ENCODE peak calls at places on chromosomes 12 and 14, in nine cellular contexts. J, O, B, K, Y, V, P, W and H are unnamed samples. For H3K4me1, the result is how much of the 10 kb centered on the place peaks cover.

GRCh38 chr14:69231486-69231885 is 28.5 kb upstream of the GALNT16 start:
- DNase-seq in B (no peak), P (no peak), Y (no peak), V (no peak), J (no peak), O (no peak), W (no peak), K (no peak), H (no peak)

GRCh38 chr12:50003595-50003994 is 21.7 kb downstream of the RACGAP1 start:
- DNase-seq in W (no peak), O (no peak), V (no peak), P (no peak), Y (no peak), J (no peak), B (no peak), K (no peak), H (no peak)

GRCh38 chr12:57580466-57580795 is 10.6 kb upstream of the PIP4K2C start:
- DNase-seq in Y (no peak), J (no peak), W (no peak), O (no peak), B (no peak), K (no peak), V (no peak), P (no peak), H (no peak)

GRCh38 chr12:116495260-116495659 is 63.9 kb upstream of the MAP1LC3B2 start:
- DNase-seq in V (peak), B (no peak), Y (no peak), J (no peak), O (no peak), K (no peak), W (no peak), P (peak), H (no peak)

GRCh38 chr14:32813401-32813800 is 125.3 kb upstream of the NPAS3 start:
- DNase-seq in K (no peak), W (no peak), O (no peak), P (no peak), B (no peak), J (no peak), Y (no peak), V (no peak), H (no peak)

GRCh38 chr12:124829008-124829707 is 34.5 kb downstream of the SCARB1 start:
- DNase-seq in W (peak), V (no peak), O (no peak), B (no peak), P (no peak), J (peak), K (no peak), Y (no peak), H (no peak)

GRCh38 chr12:3420693-3421092 is 70.3 kb upstream of the PRMT8 start:
- DNase-seq in V (peak), K (no peak), B (no peak), P (no peak), Y (no peak), J (no peak), W (no peak), O (no peak), H (no peak)

GRCh38 chr12:1972856-1973317 is 31.4 kb downstream of the DCP1B start:
- DNase-seq in B (no peak), Y (no peak), J (no peak), W (peak), O (no peak), V (no peak), K (no peak), P (no peak), H (peak)

GRCh38 chr12:7190268-7191055 is 976 bp downstream of the PEX5 start:
- DNase-seq in P (peak), J (peak), V (no peak), B (no peak), W (peak), Y (peak), K (peak), O (peak), H (peak)

GRCh38 chr12:57758566-57759359 is 3.9 kb downstream of the MARCHF9 start:
- DNase-seq in J (no peak), K (no peak), V (no peak), Y (no peak), B (no peak), P (no peak), W (no peak), O (no peak), H (no peak)

GRCh38 chr12:90854136-90854689 is 100.8 kb downstream of the CCER1 start:
- DNase-seq in K (no peak), B (no peak), W (peak), V (peak), P (no peak), Y (no peak), J (no peak), O (no peak), H (no peak)

GRCh38 chr14:64000749-64001148 is 147.9 kb downstream of the SYNE2 start:
- DNase-seq in V (no peak), P (no peak), J (no peak), W (no peak), K (no peak), Y (no peak), B (no peak), O (no peak), H (no peak)

GRCh38 chr12:41254546-41254945 is 66.4 kb downstream of the PDZRN4 start:
- DNase-seq in B (no peak), W (no peak), Y (no peak), K (no peak), V (no peak), J (no peak), O (no peak), P (no peak), H (no peak)

GRCh38 chr14:35883677-35884293 is 57.6 kb downstream of the BRMS1L start:
- DNase-seq in J (no peak), O (no peak), W (peak), V (peak), P (no peak), K (no peak), B (no peak), Y (no peak), H (peak)

GRCh38 chr12:50024804-50025186 is 499 bp downstream of the RACGAP1 start:
- DNase-seq in B (no peak), P (no peak), K (no peak), V (no peak), Y (no peak), W (no peak), J (no peak), O (no peak), H (no peak)

GRCh38 chr14:21990116-21990515 is 316.5 kb upstream of the OR4E1 start:
- DNase-seq in K (no peak), Y (no peak), P (no peak), V (no peak), B (no peak), W (no peak), O (no peak), J (no peak), H (no peak)

GRCh38 chr12:105175397-105175990 is 60.5 kb downstream of the APPL2 start:
- DNase-seq in O (no peak), B (no peak), K (no peak), Y (no peak), V (no peak), J (no peak), P (no peak), W (no peak), H (no peak)

GRCh38 chr14:20417250-20418186 is 4.2 kb upstream of the TEP1 start:
- DNase-seq in P (no peak), W (no peak), Y (no peak), O (no peak), J (no peak), B (no peak), K (no peak), V (no peak), H (no peak)

GRCh38 chr14:104882325-104882973 is 17.4 kb downstream of the CEP170B start:
- DNase-seq in O (peak), P (no peak), V (peak), J (peak), K (peak), Y (no peak), B (no peak), W (no peak), H (peak)

GRCh38 chr14:90585106-90585505 is 188.3 kb downstream of the CALM1 start:
- DNase-seq in B (no peak), J (no peak), K (no peak), P (no peak), W (no peak), Y (no peak), O (no peak), V (no peak), H (no peak)

GRCh38 chr12:87074801-87075200 is 818.6 kb upstream of the MGAT4C start:
- DNase-seq in P (no peak), V (no peak), O (no peak), W (no peak), Y (no peak), K (no peak), J (no peak), B (no peak), H (no peak)

GRCh38 chr12:124326899-124327298 is 32.0 kb downstream of the RFLNA start:
- DNase-seq in Y (no peak), V (no peak), B (no peak), K (no peak), J (no peak), P (no peak), W (no peak), O (no peak), H (no peak)

GRCh38 chr12:52081263-52081733 is 1.8 kb downstream of the SMIM41 start:
- DNase-seq in Y (no peak), W (peak), B (no peak), P (no peak), V (no peak), J (no peak), O (no peak), K (no peak), H (peak)

GRCh38 chr14:100473249-100473648 is 114.0 kb downstream of the BEGAIN start:
- DNase-seq in K (no peak), Y (no peak), W (no peak), V (no peak), B (no peak), J (no peak), O (no peak), P (no peak), H (no peak)

GRCh38 chr12:16939871-16940306 is 333.9 kb upstream of the LMO3 start:
- DNase-seq in K (peak), W (peak), J (no peak), Y (no peak), P (no peak), O (peak), B (no peak), V (peak), H (peak)

GRCh38 chr14:79476133-79476532 is 735.2 kb downstream of the DIO2 start:
- DNase-seq in W (no peak), V (no peak), P (no peak), J (no peak), B (no peak), K (no peak), Y (no peak), O (no peak), H (no peak)

GRCh38 chr12:65900912-65901672 is 76.8 kb downstream of the HMGA2 start:
- DNase-seq in O (no peak), W (no peak), P (no peak), K (no peak), B (no peak), V (no peak), J (no peak), Y (no peak), H (no peak)

GRCh38 chr14:89430271-89430620 is 13.2 kb upstream of the FOXN3 start:
- DNase-seq in P (no peak), V (no peak), Y (no peak), K (no peak), J (no peak), B (no peak), W (no peak), O (no peak), H (no peak)
- H3K4me3 ChIP-seq in P (peak), V (no peak), Y (peak), K (peak), J (peak), B (peak), W (peak), O (peak), H (peak)

GRCh38 chr14:97705976-97706375 is 908.8 kb downstream of the VRK1 start:
- DNase-seq in P (no peak), B (no peak), V (no peak), J (no peak), O (no peak), W (no peak), K (no peak), Y (no peak), H (no peak)

GRCh38 chr14:97704316-97704715 is 907.1 kb downstream of the VRK1 start:
- DNase-seq in B (no peak), W (no peak), Y (no peak), O (no peak), V (no peak), K (no peak), J (no peak), P (no peak), H (no peak)

GRCh38 chr14:97705107-97705506 is 907.9 kb downstream of the VRK1 start:
- DNase-seq in P (no peak), O (no peak), J (no peak), B (no peak), V (no peak), Y (no peak), W (no peak), K (no peak), H (no peak)

GRCh38 chr14:97707603-97708002 is 910.4 kb downstream of the VRK1 start:
- DNase-seq in V (peak), O (no peak), B (no peak), J (no peak), W (no peak), P (no peak), K (no peak), Y (no peak), H (no peak)

DNA sequence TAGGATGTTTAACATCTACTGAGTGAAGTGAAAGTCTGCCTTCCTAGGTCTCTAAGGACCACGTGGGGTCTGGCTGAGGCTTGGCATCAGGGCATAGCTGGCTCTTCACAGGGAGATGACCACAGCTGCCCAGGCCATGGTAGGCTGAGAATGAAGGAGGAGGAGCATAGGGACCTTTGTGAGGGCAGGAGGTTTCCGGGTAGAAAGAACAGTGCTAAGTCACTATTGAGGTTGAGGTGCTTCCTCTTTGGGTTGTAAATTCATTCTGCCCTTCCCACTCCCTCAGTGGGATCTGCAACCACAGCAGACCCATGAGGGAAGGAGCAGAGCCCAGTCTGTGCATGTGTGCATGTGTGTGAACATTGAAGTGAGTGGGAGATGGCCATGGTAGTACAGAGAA is 909.6 kb downstream of the VRK1 start:
- DNase-seq in P (no peak), J (no peak), O (no peak), V (no peak), B (no peak), W (no peak), Y (no peak), K (no peak), H (no peak)
- TF ChIP-seq CTCF in P (no peak), J (no peak), O (no peak), V (no peak), B (no peak), W (no peak), Y (no peak), K (no peak), H (no peak)

GRCh38 chr14:103518416-103519042 is 4.1 kb downstream of the CKB start:
- DNase-seq in K (peak), W (peak), B (peak), V (peak), P (no peak), O (peak), J (peak), Y (no peak), H (peak)

GRCh38 chr14:103517626-103518415 is 4.8 kb downstream of the CKB start:
- DNase-seq in V (no peak), J (no peak), B (no peak), P (no peak), O (peak), W (peak), K (peak), Y (no peak), H (peak)

GRCh38 chr14:103519837-103520212 is 2.8 kb downstream of the CKB start:
- DNase-seq in Y (no peak), B (no peak), J (no peak), V (no peak), P (no peak), K (peak), O (peak), W (no peak), H (peak)

GRCh38 chr14:103520269-103520656 is 2.4 kb downstream of the CKB start:
- DNase-seq in Y (no peak), J (no peak), V (no peak), K (peak), O (no peak), B (no peak), P (no peak), W (no peak), H (no peak)

DNA sequence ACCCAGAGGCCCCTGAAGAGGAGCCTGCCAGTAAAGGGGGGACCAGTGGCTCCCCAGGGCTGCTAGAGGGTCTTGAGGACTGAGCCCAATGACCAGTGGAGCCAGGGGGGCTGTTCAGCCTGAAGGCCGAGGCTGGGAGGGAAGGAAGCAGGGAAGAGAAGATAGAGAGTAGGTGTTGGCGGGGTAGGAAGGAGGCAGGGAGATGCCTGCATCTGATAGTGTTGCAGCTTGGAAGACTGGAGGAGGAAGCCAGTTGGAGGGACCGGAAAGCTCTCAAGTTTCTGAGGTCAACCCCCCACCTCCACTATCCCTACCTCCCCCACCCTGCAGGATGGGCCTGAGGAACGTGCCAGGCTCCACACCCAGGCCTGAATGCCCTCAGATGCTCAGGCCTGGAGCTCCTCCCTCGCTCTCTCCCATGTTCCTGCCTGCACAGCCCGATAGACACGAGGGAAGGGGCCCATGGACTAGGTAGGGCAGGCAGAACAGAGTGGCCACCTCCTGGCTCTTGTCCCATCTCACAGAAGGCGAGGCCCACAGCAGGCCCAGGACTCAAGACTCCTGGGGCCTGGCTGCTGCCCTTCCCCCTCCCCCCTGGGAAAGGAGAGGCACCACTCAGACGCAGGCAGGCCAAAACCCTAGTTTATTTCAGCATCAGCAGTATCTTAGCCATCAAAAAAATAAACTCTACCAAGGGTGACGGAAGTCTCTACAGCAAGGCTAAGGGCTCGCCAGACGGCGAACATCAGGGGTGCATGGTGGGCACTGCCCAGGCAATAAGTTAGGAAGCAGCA is 3.4 kb downstream of the CKB start:
- DNase-seq in J (no peak), W (peak), V (no peak), B (no peak), O (peak), P (no peak), K (peak), Y (no peak), H (peak)
- H3K4me1 ChIP-seq in J (under half), W (under half), V (under half), B (under half), O (half or more), P (under half), K (under half), Y (under half), H (half or more)

DNA sequence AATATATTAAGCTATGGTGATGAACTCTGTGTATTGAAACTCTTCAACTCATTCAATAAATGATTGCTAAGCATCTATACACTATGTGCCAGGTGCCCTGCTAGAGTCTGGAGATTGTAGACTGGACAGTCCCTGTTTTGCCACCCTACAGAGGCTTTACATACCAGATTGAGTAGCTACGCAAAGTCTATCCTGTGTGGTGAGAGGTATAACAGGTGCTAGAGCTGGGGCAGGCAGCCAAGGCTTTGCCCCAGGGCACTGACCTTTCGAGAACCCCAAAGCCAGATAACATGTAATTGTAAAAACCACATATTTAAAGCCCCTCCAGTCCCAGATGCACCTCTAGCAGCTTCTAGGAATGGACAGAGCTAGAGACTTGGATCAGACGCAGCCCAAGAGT is 52.8 kb downstream of the PPM1H start:
- DNase-seq in V (no peak), B (no peak), W (no peak), J (no peak), P (no peak), K (no peak), Y (no peak), O (no peak), H (no peak)
- H3K4me3 ChIP-seq in V (no peak), B (no peak), W (no peak), J (no peak), P (no peak), K (no peak), Y (no peak), O (no peak), H (no peak)

GRCh38 chr12:54285150-54286041 is 4.9 kb downstream of the HNRNPA1 start:
- DNase-seq in V (no peak), W (no peak), K (no peak), P (no peak), O (no peak), B (no peak), Y (no peak), J (no peak), H (no peak)
- TF ChIP-seq CTCF in V (peak), W (no peak), K (peak), P (no peak), O (peak), B (peak), Y (no peak), J (no peak), H (peak)

GRCh38 chr14:51677738-51678137 is 26.0 kb downstream of the FRMD6 start:
- DNase-seq in W (no peak), V (no peak), B (no peak), P (no peak), K (no peak), J (no peak), Y (no peak), O (no peak), H (no peak)
- H3K4me1 ChIP-seq in W (under half), V (under half), B (under half), P (under half), K (under half), J (under half), Y (under half), O (under half), H (under half)

DNA sequence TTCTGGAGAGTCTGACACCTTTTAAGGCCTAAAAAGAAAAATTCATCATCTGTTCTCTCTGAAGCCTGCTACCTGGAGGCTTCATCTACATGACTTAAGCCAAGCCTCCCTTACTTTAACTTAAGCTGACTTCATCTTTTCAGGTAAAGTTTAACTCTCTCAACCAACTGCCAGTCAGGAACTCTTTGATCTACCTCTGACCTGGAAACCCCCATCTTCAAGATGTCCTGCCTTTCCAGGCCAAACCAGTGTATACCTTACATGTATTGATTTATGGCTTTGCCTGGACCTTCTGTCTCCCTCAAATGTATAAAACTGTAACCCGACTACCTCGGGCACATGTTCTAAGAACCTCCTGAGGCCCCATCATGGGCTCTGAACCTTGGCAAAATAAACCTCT is 17.5 kb downstream of the GSTZ1 start:
- DNase-seq in Y (no peak), O (no peak), K (no peak), V (peak), J (no peak), P (no peak), W (no peak), B (no peak), H (no peak)
- H3K4me3 ChIP-seq in Y (no peak), O (no peak), K (no peak), V (no peak), J (no peak), P (no peak), W (no peak), B (no peak), H (no peak)

DNA sequence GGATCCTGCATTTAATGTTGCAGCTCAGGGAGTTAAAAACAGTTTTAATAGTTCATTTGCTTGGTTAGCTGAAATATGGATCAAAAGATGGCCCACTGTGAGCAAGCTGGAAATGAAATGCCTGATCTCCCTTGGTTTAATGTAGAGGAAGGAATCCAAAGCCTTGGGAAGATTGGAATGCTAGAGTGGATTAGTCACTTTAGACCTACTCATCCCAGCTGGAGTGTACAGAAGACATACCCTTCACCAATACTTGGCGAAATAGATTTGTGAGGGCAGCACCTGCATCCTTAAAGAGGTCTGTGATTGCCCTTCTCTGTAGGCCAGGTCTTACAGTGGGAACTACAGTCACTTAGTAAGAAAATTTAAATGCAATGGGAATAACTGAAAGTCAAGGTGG is 58.0 kb upstream of the KRAS start:
- DNase-seq in W (no peak), V (no peak), J (no peak), K (no peak), O (no peak), P (no peak), Y (no peak), B (no peak), H (no peak)
- TF ChIP-seq CTCF in W (no peak), V (no peak), J (no peak), K (no peak), O (no peak), P (no peak), Y (no peak), B (no peak), H (no peak)